ENCODE peak calls at places on chromosomes 13 and 19, in five cellular contexts. O, M, S, H and F are unnamed samples. For H3K4me1, the result is how much of the 10 kb centered on the place peaks cover.

GRCh38 chr13:43848250-43848649 is 31.3 kb downstream of the CCDC122 start:
- DNase-seq in O (no peak), M (no peak), S (no peak), H (no peak), F (no peak)

GRCh38 chr19:23254141-23254910 is 4.1 kb upstream of the ZNF724 start:
- DNase-seq in O (no peak), M (no peak), S (no peak), H (no peak), F (no peak)

GRCh38 chr19:17281391-17282304 is at the start of gene ANKLE1:
- DNase-seq in O (peak), M (no peak), S (peak), H (peak), F (no peak)

GRCh38 chr19:45935267-45935666 is 20.7 kb upstream of the NANOS2 start:
- DNase-seq in O (no peak), M (no peak), S (peak), H (no peak), F (no peak)

GRCh38 chr19:56117376-56117884 is 3.7 kb downstream of the ZNF787 start:
- DNase-seq in O (no peak), M (no peak), S (no peak), H (peak), F (no peak)

GRCh38 chr19:54489341-54489740 is 13.3 kb upstream of the LAIR2 start:
- DNase-seq in O (no peak), M (no peak), S (peak), H (no peak), F (no peak)

GRCh38 chr19:17041994-17042393 is 15.4 kb upstream of the CPAMD8 start:
- DNase-seq in O (peak), M (no peak), S (no peak), H (no peak), F (no peak)

GRCh38 chr13:70339738-70340137 is 231.5 kb upstream of the KLHL1 start:
- DNase-seq in O (no peak), M (no peak), S (peak), H (peak), F (no peak)

GRCh38 chr19:45153339-45154063 is 7.3 kb downstream of the NKPD1 start:
- DNase-seq in O (peak), M (no peak), S (peak), H (peak), F (no peak)

GRCh38 chr19:40528533-40529092 is 48.1 kb upstream of the SHKBP1 start:
- DNase-seq in O (no peak), M (no peak), S (no peak), H (no peak), F (no peak)

GRCh38 chr19:40529093-40529954 is 47.3 kb upstream of the SHKBP1 start:
- DNase-seq in O (peak), M (peak), S (peak), H (peak), F (peak)

GRCh38 chr19:40528078-40528477 is 48.6 kb upstream of the SHKBP1 start:
- DNase-seq in O (no peak), M (no peak), S (no peak), H (no peak), F (no peak)

GRCh38 chr19:40533508-40533907 is 43.2 kb upstream of the SHKBP1 start:
- DNase-seq in O (no peak), M (no peak), S (peak), H (no peak), F (no peak)

GRCh38 chr19:40530091-40530901 is 46.4 kb upstream of the SHKBP1 start:
- DNase-seq in O (no peak), M (no peak), S (peak), H (no peak), F (no peak)
- TF ChIP-seq CTCF in O (no peak), M (no peak), S (peak), H (no peak), F (no peak)

DNA sequence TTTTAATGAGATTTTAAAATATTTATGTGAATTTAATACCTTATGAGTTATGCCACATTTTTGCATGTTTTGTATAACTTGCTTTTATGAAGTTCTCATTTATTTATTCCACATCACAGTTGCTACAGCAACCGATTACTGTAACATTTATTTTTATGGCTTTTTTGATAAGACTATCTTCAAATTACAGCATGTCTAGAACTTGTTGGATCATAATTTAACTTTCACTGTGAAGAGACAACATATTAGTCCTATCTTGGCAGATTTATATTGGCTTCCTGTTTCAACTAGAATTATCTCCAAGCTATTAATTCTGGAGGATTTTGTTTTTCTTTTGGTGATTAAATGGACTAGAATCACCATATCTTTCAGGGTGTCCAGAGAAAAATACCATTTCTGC is 793.7 kb upstream of the SLITRK5 start:
- DNase-seq in O (no peak), M (no peak), S (no peak), H (no peak), F (no peak)
- H3K27ac ChIP-seq in O (no peak), M (no peak), S (no peak), H (no peak), F (no peak)

GRCh38 chr19:35744688-35745327 is 410 bp downstream of the U2AF1L4 start:
- DNase-seq in O (peak), M (peak), S (peak), H (peak), F (peak)
- H3K4me1 ChIP-seq in O (half or more), M (under half), S (under half), H (under half), F (under half)

GRCh38 chr19:47357788-47358680 is 8.9 kb downstream of the DHX34 start:
- DNase-seq in O (no peak), M (no peak), S (peak), H (no peak), F (no peak)
- TF ChIP-seq CTCF in O (no peak), M (no peak), S (peak), H (no peak), F (no peak)